ENCODE peak calls at places on chromosomes 11 and 22, in five cellular contexts. R, Z, F, T and K are unnamed samples.

GRCh38 chr22:40107756-40108437 is 69.8 kb upstream of the TNRC6B start:
- DNase-seq in Z (peak; percentile 55), R (no peak), F (no peak), T (peak; percentile 40), K (no peak)

GRCh38 chr11:61757213-61757862 is 4.9 kb downstream of the MYRF start:
- DNase-seq in R (no peak), Z (no peak), F (no peak), T (no peak), K (no peak)

GRCh38 chr11:34331329-34331728 is 26.5 kb downstream of the ABTB2 start:
- DNase-seq in R (no peak), Z (no peak), F (peak; percentile 64), T (peak; percentile 86), K (no peak)

GRCh38 chr22:43014062-43014875 is 680 bp downstream of the PACSIN2 start:
- DNase-seq in R (peak; percentile 74), T (peak; percentile 34), Z (peak; percentile 40), F (no peak), K (peak; percentile 50)

GRCh38 chr11:70381872-70382842 is 16.2 kb upstream of the CTTN start:
- DNase-seq in R (no peak), F (peak; percentile 54), Z (no peak), T (no peak), K (no peak)

GRCh38 chr11:70481625-70482528 is 83.5 kb downstream of the CTTN start:
- DNase-seq in F (peak; percentile 74), R (peak; percentile 90), Z (no peak), T (peak; percentile 94), K (no peak)

GRCh38 chr11:120517390-120518315 is 6.1 kb downstream of the GRIK4 start:
- DNase-seq in R (no peak), F (no peak), Z (no peak), T (no peak), K (no peak)

GRCh38 chr22:24707477-24707816 is 67.1 kb downstream of the PIWIL3 start:
- DNase-seq in T (no peak), F (peak; percentile 11), Z (no peak), R (no peak), K (no peak)

GRCh38 chr11:13302440-13302958 is 24.9 kb downstream of the BMAL1 start:
- DNase-seq in R (no peak), T (no peak), F (no peak), Z (no peak), K (no peak)

GRCh38 chr11:57490456-57491248 is 24.9 kb downstream of the SLC43A1 start:
- DNase-seq in T (peak; percentile 23), R (peak; percentile 30), Z (peak; percentile 76), F (no peak), K (no peak)

GRCh38 chr11:33936745-33937612 is 45.1 kb upstream of the LMO2 start:
- DNase-seq in F (no peak), T (no peak), R (peak; percentile 82), Z (peak; percentile 61), K (peak; percentile 45)

GRCh38 chr22:30802202-30803166 is 107.8 kb downstream of the OSBP2 start:
- DNase-seq in T (peak; percentile 91), F (peak; percentile 83), Z (peak; percentile 94), R (peak; percentile 90), K (peak; percentile 96)
- TF ChIP-seq CTCF in T (no peak), F (no peak), Z (peak; percentile 24), R (peak; percentile 47), K (no peak)

DNA sequence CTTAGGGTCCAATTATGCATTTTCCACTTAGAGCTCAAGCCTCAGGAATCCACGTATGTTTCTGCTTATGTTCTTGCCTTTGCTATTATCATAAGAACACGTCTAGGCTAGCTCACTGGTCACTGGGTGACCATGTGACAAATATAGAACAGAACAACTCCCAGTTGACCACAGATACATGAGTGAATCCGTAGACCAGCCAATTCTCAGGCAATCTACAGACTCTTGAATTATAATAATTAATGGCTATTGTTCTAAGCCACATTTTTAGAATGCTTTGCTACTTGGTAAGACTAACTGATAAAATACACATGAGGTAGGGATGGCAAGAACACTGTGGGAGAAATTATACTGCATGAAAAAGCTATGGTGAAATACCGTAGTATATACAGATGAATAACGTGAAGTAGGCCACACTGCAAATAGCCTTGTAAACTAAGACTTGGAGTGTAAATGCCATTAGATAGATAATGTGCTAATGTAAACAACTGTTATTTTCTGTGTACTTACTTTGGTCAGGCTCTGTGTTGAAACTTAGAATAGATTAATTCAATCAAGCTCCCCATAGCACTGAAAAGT is 366.1 kb upstream of the CCDC179 start:
- DNase-seq in Z (no peak), T (no peak), F (no peak), R (no peak), K (no peak)
- TF ChIP-seq CTCF in Z (no peak), T (no peak), F (no peak), R (no peak), K (no peak)

DNA sequence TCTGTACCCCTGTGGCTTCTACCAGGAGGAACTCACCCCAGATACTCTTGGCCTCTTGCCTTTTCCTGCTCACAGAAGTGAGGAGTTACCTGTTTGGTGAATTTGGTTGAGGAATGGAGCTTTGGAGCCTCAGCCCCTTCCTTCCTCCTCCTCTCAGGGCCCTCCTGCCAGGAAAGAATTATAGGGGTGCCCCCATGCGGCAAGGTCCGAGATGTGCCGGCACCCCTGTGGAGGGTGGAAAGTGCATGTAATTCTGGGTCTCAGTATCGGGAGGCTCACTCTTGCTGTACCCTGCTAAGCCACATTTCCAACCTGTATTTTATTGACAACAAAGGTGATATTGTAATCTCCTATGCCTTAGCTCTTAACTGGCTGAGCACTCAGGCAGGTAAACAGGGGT is 13.7 kb upstream of the IGSF22 start:
- DNase-seq in T (no peak), R (no peak), Z (no peak), F (no peak), K (no peak)
- TF ChIP-seq CTCF in T (no peak), R (no peak), Z (no peak), F (no peak), K (no peak)

GRCh38 chr11:46808804-46809431 is 37.2 kb downstream of the CKAP5 start:
- DNase-seq in F (peak; percentile 69), T (peak; percentile 53), Z (peak; percentile 50), R (no peak), K (no peak)
- TF ChIP-seq CTCF in F (peak; percentile 67), T (peak; percentile 57), Z (peak; percentile 50), R (peak; percentile 16), K (no peak)

GRCh38 chr11:118353084-118353710 is 6.2 kb upstream of the UBE4A start:
- DNase-seq in Z (peak; percentile 32), R (no peak), F (no peak), T (peak; percentile 67), K (no peak)
- TF ChIP-seq CTCF in Z (peak; percentile 43), R (peak; percentile 49), F (peak; percentile 51), T (peak; percentile 86), K (peak; percentile 80)

DNA sequence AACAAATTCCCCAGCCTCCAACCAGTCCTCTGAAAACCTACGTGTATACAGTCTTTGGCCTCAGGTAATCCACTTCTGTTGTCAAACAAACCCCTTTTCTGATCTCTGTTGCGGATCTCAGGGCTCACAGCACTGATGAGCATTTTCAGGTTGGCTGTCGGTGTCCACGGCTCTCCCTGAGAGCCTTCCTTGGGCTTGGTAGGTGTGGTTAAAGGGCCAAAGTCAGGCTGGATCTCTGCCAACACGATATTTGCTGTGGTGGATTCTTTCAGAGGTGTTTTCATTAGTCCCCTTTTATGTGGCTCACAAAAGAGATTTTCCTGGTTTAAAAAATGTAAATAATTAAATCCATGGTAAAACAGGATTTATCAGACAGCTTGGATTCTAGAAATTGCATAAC is 2.9 kb downstream of the E2F8 start:
- DNase-seq in T (no peak), F (no peak), R (no peak), Z (no peak), K (no peak)
- TF ChIP-seq CTCF in T (no peak), F (no peak), R (no peak), Z (no peak), K (no peak)

GRCh38 chr22:19706661-19707151 is 7.6 kb upstream of the SEPTIN5 start:
- DNase-seq in R (no peak), F (no peak), Z (no peak), T (no peak), K (no peak)

GRCh38 chr22:19704355-19705015 is 9.8 kb upstream of the SEPTIN5 start:
- DNase-seq in T (no peak), F (no peak), Z (no peak), R (peak; percentile 35), K (no peak)

GRCh38 chr22:19707347-19708322 is 6.7 kb upstream of the SEPTIN5 start:
- DNase-seq in T (no peak), F (no peak), R (peak; percentile 48), Z (no peak), K (no peak)

GRCh38 chr22:19703869-19704268 is 10.4 kb upstream of the SEPTIN5 start:
- DNase-seq in Z (no peak), F (no peak), T (no peak), R (peak; percentile 34), K (no peak)

DNA sequence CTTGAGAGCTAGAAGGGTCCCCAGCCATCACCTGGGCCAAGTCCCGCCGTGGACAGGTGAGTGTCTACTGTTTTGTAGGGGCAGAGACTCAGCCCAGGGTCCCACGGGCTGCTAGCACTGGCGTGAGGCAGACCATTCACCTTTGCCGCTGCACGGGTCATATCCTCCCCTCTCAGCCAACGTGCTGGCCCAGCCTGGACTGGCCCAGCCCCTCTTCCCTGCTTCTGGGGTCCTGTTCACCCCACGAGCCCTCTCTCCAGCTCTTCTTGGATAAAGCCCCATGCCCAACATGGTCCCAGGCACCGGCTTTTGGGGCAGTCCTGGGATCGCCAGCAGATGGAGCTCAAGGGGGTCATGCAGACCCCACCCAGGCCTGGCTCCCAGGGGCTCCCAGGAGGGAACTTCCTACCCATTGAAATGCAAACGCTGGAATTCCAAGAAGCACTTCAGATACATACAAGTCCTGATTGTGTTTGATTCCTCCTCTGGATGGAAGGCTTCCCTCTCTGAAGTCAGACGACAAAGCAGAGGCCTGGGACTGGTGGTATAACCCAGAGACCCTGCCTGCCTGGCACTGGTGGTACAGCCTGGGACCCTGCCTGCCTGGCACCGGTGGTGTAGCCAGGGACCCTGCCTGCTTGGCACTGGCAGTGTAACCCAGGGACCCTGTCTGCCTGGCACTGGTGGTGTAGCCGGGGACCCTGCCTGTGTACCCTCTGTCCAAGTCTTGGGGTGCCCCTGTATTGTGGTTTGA is 8.9 kb upstream of the SEPTIN5 start:
- DNase-seq in F (no peak), Z (no peak), R (peak; percentile 48), T (no peak), K (no peak)
- TF ChIP-seq CTCF in F (no peak), Z (no peak), R (no peak), T (peak; percentile 17), K (no peak)